ENCODE peak calls at places on chromosome 7, in five cellular contexts. B, X, C, D and J are unnamed samples.

GRCh38 chr7:32513205-32513604 is 17.9 kb downstream of the AVL9 start:
- DNase-seq in B (no peak), X (no peak), C (no peak), D (no peak), J (no peak)

GRCh38 chr7:30276203-30276900 is 8.0 kb upstream of the ZNRF2 start:
- DNase-seq in B (peak; percentile 15), C (no peak), D (peak; percentile 70), X (peak; percentile 64), J (no peak)

GRCh38 chr7:18421297-18422004 is 74.1 kb upstream of the HDAC9 start:
- DNase-seq in D (no peak), C (no peak), B (no peak), X (no peak), J (no peak)

GRCh38 chr7:23696916-23697441 is 13.0 kb upstream of the STK31 start:
- DNase-seq in D (peak; percentile 64), C (peak; percentile 83), B (no peak), X (peak; percentile 62), J (no peak)

GRCh38 chr7:157949711-157950110 is 612.9 kb downstream of the DNAJB6 start:
- DNase-seq in C (no peak), D (no peak), B (no peak), X (peak; percentile 29), J (no peak)

GRCh38 chr7:17408245-17408903 is 109.9 kb downstream of the AHR start:
- DNase-seq in D (no peak), C (no peak), B (no peak), X (peak; percentile 99), J (no peak)

GRCh38 chr7:129771201-129771927 is 159.8 kb downstream of the NRF1 start:
- DNase-seq in D (no peak), B (no peak), X (no peak), C (no peak), J (peak; percentile 70)

GRCh38 chr7:69598081-69598486 is at the start of gene AUTS2:
- DNase-seq in X (peak; percentile 69), C (peak; percentile 95), B (peak; percentile 96), D (peak; percentile 72), J (peak; percentile 94)

GRCh38 chr7:155918720-155919399 is 106.6 kb upstream of the SHH start:
- DNase-seq in D (no peak), B (no peak), C (no peak), X (peak; percentile 93), J (no peak)

GRCh38 chr7:155236386-155236785 is 61.3 kb upstream of the INSIG1 start:
- DNase-seq in D (no peak), X (no peak), B (no peak), C (peak; percentile 58), J (no peak)

GRCh38 chr7:55420535-55420934 is 55.4 kb downstream of the LANCL2 start:
- DNase-seq in X (peak; percentile 71), C (no peak), D (no peak), B (no peak), J (no peak)